ENCODE peak calls at places on chromosomes 7 and 10, in five cellular contexts. L, Y, W, C and J are unnamed samples.

GRCh38 chr10:24645784-24646183 is 77.9 kb downstream of the ARHGAP21 start:
- DNase-seq in L (no peak), Y (no peak), W (peak), C (peak), J (no peak)

GRCh38 chr10:66837990-66838389 is 87.8 kb upstream of the LRRTM3 start:
- DNase-seq in L (no peak), Y (no peak), W (no peak), C (no peak), J (no peak)

GRCh38 chr7:127251048-127251451 is 1.7 kb downstream of the GRM8 start:
- DNase-seq in L (no peak), Y (no peak), W (no peak), C (no peak), J (peak)

GRCh38 chr10:97274828-97275227 is 17.6 kb downstream of the ARHGAP19 start:
- DNase-seq in L (no peak), Y (no peak), W (no peak), C (no peak), J (no peak)

GRCh38 chr7:20450473-20450872 is 119.8 kb downstream of the ITGB8 start:
- DNase-seq in L (no peak), Y (no peak), W (no peak), C (no peak), J (no peak)

GRCh38 chr10:131921191-131921590 is 20.4 kb downstream of the PPP2R2D start:
- DNase-seq in L (no peak), Y (no peak), W (no peak), C (no peak), J (no peak)

GRCh38 chr10:74924251-74924954 is 98.0 kb downstream of the KAT6B start:
- DNase-seq in L (no peak), Y (peak), W (no peak), C (peak), J (peak)

GRCh38 chr10:72126184-72126871 is 38.0 kb upstream of the SPOCK2 start:
- DNase-seq in L (peak), Y (peak), W (peak), C (peak), J (peak)

GRCh38 chr7:152086513-152086912 is 61.0 kb downstream of the GALNT11 start:
- DNase-seq in L (no peak), Y (no peak), W (no peak), C (no peak), J (no peak)

GRCh38 chr7:123022576-123022975 is 27.1 kb upstream of the TAS2R16 start:
- DNase-seq in L (no peak), Y (no peak), W (no peak), C (no peak), J (no peak)
- TF ChIP-seq MAX in L (no peak), Y (no peak), W (no peak), C (no peak), J (no peak)

GRCh38 chr10:67875340-67876238 is 8.9 kb upstream of the SIRT1 start:
- DNase-seq in L (no peak), Y (no peak), W (no peak), C (no peak), J (no peak)
- TF ChIP-seq MYC in L (no peak), Y (no peak), W (no peak), C (no peak), J (no peak)

GRCh38 chr7:149195180-149196150 is at the start of gene ZNF282:
- DNase-seq in L (peak), Y (peak), W (peak), C (peak), J (peak)
- TF ChIP-seq POLR2A in L (peak), Y (peak), W (peak), C (peak), J (peak)

GRCh38 chr10:4195214-4195613 is 410.2 kb upstream of the KLF6 start:
- DNase-seq in L (no peak), Y (peak), W (no peak), C (no peak), J (no peak)
- TF ChIP-seq MAX in L (no peak), Y (no peak), W (no peak), C (no peak), J (no peak)

GRCh38 chr7:36127075-36127740 is 25.8 kb upstream of the EEPD1 start:
- DNase-seq in L (no peak), Y (no peak), W (no peak), C (no peak), J (peak)

GRCh38 chr7:36128448-36129047 is 24.5 kb upstream of the EEPD1 start:
- DNase-seq in L (peak), Y (peak), W (peak), C (peak), J (peak)

GRCh38 chr7:36130236-36130945 is 22.7 kb upstream of the EEPD1 start:
- DNase-seq in L (no peak), Y (no peak), W (no peak), C (no peak), J (no peak)

GRCh38 chr7:36131026-36131425 is 22.0 kb upstream of the EEPD1 start:
- DNase-seq in L (no peak), Y (no peak), W (no peak), C (no peak), J (no peak)

DNA sequence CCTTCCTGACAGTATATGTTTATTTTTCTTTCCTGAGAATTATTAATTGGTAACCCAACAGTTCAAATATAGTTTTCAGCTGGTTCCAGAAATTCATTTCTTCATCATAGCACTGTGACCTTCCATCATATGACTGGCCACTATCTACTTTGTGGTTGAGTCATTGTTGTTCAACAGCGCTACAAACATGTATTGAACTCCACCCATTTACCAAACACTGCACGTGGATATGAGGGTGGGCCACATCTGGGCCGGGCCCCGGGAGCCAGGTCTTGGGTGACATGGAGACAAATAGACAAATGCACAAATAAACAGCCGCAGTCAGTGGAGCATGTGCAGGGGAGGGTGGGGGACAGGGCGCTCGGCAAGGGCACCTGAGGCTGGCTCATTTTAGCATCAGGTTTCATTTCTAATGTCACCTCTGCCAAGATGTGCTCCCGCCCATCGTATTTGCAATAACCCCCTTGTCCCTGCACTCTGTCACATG is 24.0 kb upstream of the EEPD1 start:
- DNase-seq in L (peak), Y (peak), W (no peak), C (no peak), J (no peak)
- TF ChIP-seq MYC in L (no peak), Y (peak), W (no peak), C (no peak), J (no peak)